ENCODE peak calls at places on chromosomes 13 and 19, in ten cellular contexts. P, L, J, U, I, Y, Q, Z, H and S are unnamed samples.

GRCh38 chr19:6127716-6128335 is 7.6 kb upstream of the ACSBG2 start:
- DNase-seq in Y (no peak), Q (no peak), Z (no peak), P (no peak), L (peak; percentile 57), H (no peak), U (no peak), J (no peak), I (no peak), S (no peak)

GRCh38 chr13:34577051-34577450 is 365.0 kb upstream of the NBEA start:
- DNase-seq in J (no peak), L (peak; percentile 46), Z (peak; percentile 75), H (no peak), I (no peak), Q (no peak), U (no peak), Y (no peak), P (no peak), S (no peak)

GRCh38 chr19:7456964-7457541 is 31.8 kb downstream of the PEX11G start:
- DNase-seq in Y (no peak), J (no peak), U (no peak), Q (no peak), Z (no peak), L (peak; percentile 24), P (no peak), I (no peak), H (no peak), S (no peak)

GRCh38 chr19:6480843-6481415 is 658 bp downstream of the DENND1C start:
- DNase-seq in J (no peak), Z (no peak), I (no peak), H (peak; percentile 43), P (no peak), L (no peak), Q (no peak), Y (no peak), U (no peak), S (no peak)

GRCh38 chr19:40549007-40549708 is 27.5 kb upstream of the SHKBP1 start:
- DNase-seq in J (peak; percentile 82), L (peak; percentile 56), I (peak; percentile 56), H (peak; percentile 59), Y (no peak), P (peak; percentile 88), Z (peak; percentile 55), U (peak; percentile 58), Q (peak; percentile 6), S (peak; percentile 60)

GRCh38 chr13:20924758-20925394 is 22.3 kb upstream of the XPO4 start:
- DNase-seq in U (peak; percentile 83), L (peak; percentile 82), Z (peak; percentile 75), P (peak; percentile 86), H (peak; percentile 81), Y (peak; percentile 9), Q (peak; percentile 70), J (no peak), I (peak; percentile 55), S (peak; percentile 56)

GRCh38 chr19:31541396-31541795 is 192.2 kb upstream of the TSHZ3 start:
- DNase-seq in H (no peak), U (no peak), I (no peak), Y (no peak), Z (no peak), L (no peak), Q (no peak), P (no peak), J (no peak), S (no peak)

GRCh38 chr13:45370922-45371406 is 30.0 kb upstream of the TPT1 start:
- DNase-seq in Q (peak; percentile 73), J (peak; percentile 88), P (peak; percentile 90), I (peak; percentile 44), L (peak; percentile 84), Y (no peak), Z (peak; percentile 86), H (peak; percentile 19), U (peak; percentile 60), S (peak; percentile 59)

DNA sequence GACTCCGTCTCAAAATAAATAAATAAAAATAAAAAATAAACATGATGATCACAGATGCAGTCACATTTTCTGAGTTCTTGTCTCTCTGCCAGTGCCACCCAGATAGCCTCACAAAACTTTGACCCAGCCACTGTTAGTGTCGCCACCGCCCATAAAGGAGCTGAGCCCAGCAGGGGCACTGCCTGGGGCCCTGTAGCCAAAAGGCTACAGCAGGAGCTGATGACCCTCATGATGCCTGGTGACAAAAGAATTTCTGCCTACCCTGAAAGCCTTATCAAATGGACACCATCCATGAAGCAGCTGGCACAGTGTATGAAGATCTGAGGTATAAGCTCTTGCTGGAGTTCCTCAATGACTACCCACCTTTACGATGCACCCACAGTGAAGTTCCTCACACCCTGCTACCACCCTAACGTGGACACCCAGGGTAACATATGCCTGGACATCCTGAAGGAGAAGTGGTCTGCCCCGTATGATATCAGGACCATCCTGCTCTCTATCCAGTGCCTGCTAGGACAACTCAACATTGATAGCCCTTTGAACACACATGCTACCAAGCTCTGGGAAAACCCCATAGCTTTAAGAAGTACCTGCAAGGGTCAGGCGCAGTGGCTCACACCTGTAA is 18.3 kb downstream of the ZNF587 start:
- DNase-seq in Y (no peak), I (no peak), U (no peak), J (no peak), P (no peak), Q (no peak), L (no peak), Z (no peak), H (no peak), S (no peak)
- H3K9me3 ChIP-seq in Y (peaks cover 96% of the 10 kb centered on the region), I (peaks cover 84% of the 10 kb centered on the region), U (peaks cover under 1% of the 10 kb centered on the region), J (peaks cover 20% of the 10 kb centered on the region), P (peaks cover 35% of the 10 kb centered on the region), Q (peaks cover 61% of the 10 kb centered on the region), L (no peaks in the 10 kb centered on the region), Z (peaks cover 10% of the 10 kb centered on the region), H (no peaks in the 10 kb centered on the region), S (peaks cover 38% of the 10 kb centered on the region)

GRCh38 chr13:113582841-113583631 is 1.5 kb upstream of the TFDP1 start:
- DNase-seq in Q (no peak), I (no peak), P (peak; percentile 65), Y (no peak), U (peak; percentile 26), H (no peak), L (no peak), Z (no peak), J (peak; percentile 54), S (no peak)

GRCh38 chr13:113584205-113584869 is at the start of gene TFDP1:
- DNase-seq in J (peak; percentile 88), Z (peak; percentile 85), L (peak; percentile 84), I (peak; percentile 35), P (peak; percentile 90), Y (no peak), Q (peak; percentile 55), U (peak; percentile 67), H (peak; percentile 82), S (peak; percentile 43)

GRCh38 chr13:113585828-113586355 is 1.3 kb downstream of the TFDP1 start:
- DNase-seq in L (no peak), Q (no peak), Z (no peak), H (no peak), J (peak; percentile 37), U (no peak), P (no peak), I (no peak), Y (no peak), S (no peak)

GRCh38 chr13:113586661-113587479 is 2.3 kb downstream of the TFDP1 start:
- DNase-seq in J (peak; percentile 61), P (no peak), U (no peak), Y (no peak), H (no peak), I (no peak), L (no peak), Q (no peak), Z (no peak), S (peak; percentile 5)

DNA sequence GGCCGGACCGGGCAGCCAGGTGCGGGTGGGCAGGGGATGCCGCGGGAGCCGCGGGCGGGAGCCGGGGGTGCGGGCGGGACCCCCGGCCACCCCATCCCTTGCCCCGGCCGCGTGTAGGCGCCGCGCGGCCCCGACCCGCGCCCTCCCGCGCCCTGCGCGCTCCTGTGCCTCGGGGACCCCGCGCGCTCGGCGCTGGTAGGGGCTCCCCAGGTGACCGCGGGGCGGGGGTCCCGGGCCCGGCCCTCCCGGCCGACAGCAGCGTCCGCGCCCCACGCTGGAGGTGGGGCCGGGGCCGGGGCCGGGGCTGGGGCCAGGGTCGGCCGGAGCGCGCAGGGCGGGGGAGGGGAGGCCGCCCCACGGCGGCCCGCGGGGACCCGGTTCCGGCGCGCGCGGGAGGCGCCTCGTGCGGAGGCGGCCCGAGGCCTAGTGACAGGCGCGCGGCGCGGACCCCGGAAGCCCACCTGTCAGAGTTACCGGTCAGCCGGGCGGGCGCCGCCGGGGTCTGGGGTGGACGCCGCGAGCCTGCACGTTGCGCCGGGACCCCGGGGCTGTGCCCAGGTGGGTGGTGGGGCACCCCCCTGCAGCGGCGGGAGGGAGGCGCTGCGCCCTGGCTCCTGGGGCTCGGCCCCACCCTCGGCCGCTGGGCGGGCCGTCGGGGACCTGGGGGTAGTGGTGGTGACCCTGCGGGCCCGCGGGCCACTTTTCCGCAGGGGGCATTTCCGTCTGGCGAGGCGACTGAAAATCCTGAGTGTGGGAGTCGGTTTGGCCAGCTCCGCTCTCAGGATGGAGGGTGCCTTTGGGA is 518 bp downstream of the TFDP1 start:
- DNase-seq in P (peak; percentile 77), Q (no peak), I (no peak), U (peak; percentile 10), Y (no peak), Z (no peak), L (peak; percentile 36), H (peak; percentile 36), J (peak; percentile 68), S (no peak)
- H3K9me3 ChIP-seq in P (no peaks in the 10 kb centered on the region), Q (no peaks in the 10 kb centered on the region), I (no peaks in the 10 kb centered on the region), U (no peaks in the 10 kb centered on the region), Y (no peaks in the 10 kb centered on the region), Z (no peaks in the 10 kb centered on the region), L (no peaks in the 10 kb centered on the region), H (no peaks in the 10 kb centered on the region), J (no peaks in the 10 kb centered on the region), S (no peaks in the 10 kb centered on the region)

GRCh38 chr19:51980116-51980736 is 6.4 kb downstream of the ZNF350 start:
- DNase-seq in H (no peak), I (no peak), Z (no peak), P (no peak), Q (no peak), J (no peak), Y (no peak), L (no peak), U (no peak), S (no peak)

GRCh38 chr19:51986309-51987291 is at the start of gene ZNF350:
- DNase-seq in U (peak; percentile 94), H (peak; percentile 94), Z (peak; percentile 98), Q (peak; percentile 90), I (peak; percentile 76), Y (peak; percentile 72), P (peak; percentile 95), L (peak; percentile 98), J (peak; percentile 93), S (peak; percentile 67)

GRCh38 chr19:51978882-51979281 is 7.8 kb downstream of the ZNF350 start:
- DNase-seq in U (no peak), I (no peak), L (no peak), P (no peak), Y (no peak), H (no peak), Q (no peak), J (no peak), Z (no peak), S (no peak)

DNA sequence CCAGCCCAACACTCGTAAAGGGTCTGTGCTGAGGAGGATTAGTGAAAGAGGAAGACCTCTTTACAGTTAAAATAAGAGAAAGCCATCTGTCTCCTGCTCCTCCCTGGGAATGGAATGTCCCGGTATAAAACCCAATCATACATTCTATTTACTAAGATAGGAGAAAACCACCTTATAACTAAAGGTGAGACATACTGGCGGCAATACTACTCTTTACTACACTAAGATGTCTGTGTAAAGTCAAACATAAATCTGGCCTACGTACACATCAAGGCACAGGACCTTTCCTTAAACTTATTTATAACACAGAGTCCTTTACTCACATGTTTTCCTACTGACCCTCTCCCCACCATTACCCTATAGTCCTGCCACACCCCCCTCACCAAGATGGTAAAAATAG is 3.3 kb downstream of the ZNF350 start:
- DNase-seq in I (no peak), H (no peak), U (no peak), L (no peak), P (no peak), J (no peak), Z (no peak), Q (no peak), Y (no peak), S (no peak)
- H3K9me3 ChIP-seq in I (peaks cover 76% of the 10 kb centered on the region), H (peaks cover 47% of the 10 kb centered on the region), U (peaks cover 2% of the 10 kb centered on the region), L (no peaks in the 10 kb centered on the region), P (peaks cover 17% of the 10 kb centered on the region), J (peaks cover 6% of the 10 kb centered on the region), Z (no peaks in the 10 kb centered on the region), Q (peaks cover 48% of the 10 kb centered on the region), Y (peaks cover 77% of the 10 kb centered on the region), S (peaks cover 46% of the 10 kb centered on the region)

DNA sequence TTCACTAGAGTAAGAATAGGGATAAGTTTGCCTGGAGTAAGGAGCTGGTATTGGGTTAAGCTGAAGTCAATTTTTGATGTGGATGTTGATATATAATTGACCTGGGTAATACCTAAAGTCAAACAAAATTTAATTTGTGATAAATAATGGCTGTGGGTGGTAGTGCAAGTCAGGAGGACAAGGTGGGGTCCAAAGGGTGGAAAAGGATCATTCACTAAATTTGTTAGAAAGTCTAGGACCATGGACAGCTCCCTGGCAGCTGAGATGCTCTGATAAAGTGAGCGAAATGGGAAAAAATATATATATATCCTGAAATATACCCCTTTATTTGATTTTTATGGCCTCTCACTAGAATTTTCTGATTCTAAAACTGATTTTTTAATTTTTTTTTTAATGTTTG is 463.5 kb downstream of the GPC6 start:
- DNase-seq in J (no peak), H (no peak), Z (no peak), P (no peak), Q (no peak), U (no peak), L (peak; percentile 59), Y (no peak), I (no peak), S (no peak)
- H3K9me3 ChIP-seq in J (no peaks in the 10 kb centered on the region), H (no peaks in the 10 kb centered on the region), Z (no peaks in the 10 kb centered on the region), P (no peaks in the 10 kb centered on the region), Q (no peaks in the 10 kb centered on the region), U (no peaks in the 10 kb centered on the region), L (no peaks in the 10 kb centered on the region), Y (no peaks in the 10 kb centered on the region), I (no peaks in the 10 kb centered on the region), S (no peaks in the 10 kb centered on the region)